ENCODE peak calls at places on chromosomes 11 and 22, in five cellular contexts. L, C, P, J and V are unnamed samples.

GRCh38 chr22:47168900-47169800 is 406.7 kb downstream of the TBC1D22A start:
- DNase-seq in L (peak; percentile 48), C (peak; percentile 11), P (peak; percentile 7), J (peak; percentile 9), V (no peak)

GRCh38 chr11:47908198-47908597 is 60.0 kb upstream of the NUP160 start:
- DNase-seq in L (no peak), C (no peak), P (no peak), J (no peak), V (no peak)

GRCh38 chr22:41256254-41256897 is 15.6 kb upstream of the CHADL start:
- DNase-seq in L (no peak), C (peak; percentile 59), P (peak; percentile 40), J (no peak), V (no peak)

GRCh38 chr11:118311518-118311917 is 7.0 kb downstream of the CD3E start:
- DNase-seq in L (no peak), C (no peak), P (no peak), J (no peak), V (peak; percentile 50)

GRCh38 chr11:24093410-24093809 is 403.4 kb upstream of the LUZP2 start:
- DNase-seq in L (no peak), C (no peak), P (no peak), J (no peak), V (no peak)

GRCh38 chr22:30650508-30651116 is 15.0 kb downstream of the SLC35E4 start:
- DNase-seq in L (no peak), C (no peak), P (no peak), J (no peak), V (no peak)

GRCh38 chr11:111379500-111380136 is 543 bp upstream of the POU2AF1 start:
- DNase-seq in L (no peak), C (no peak), P (no peak), J (no peak), V (peak; percentile 94)

GRCh38 chr11:80727315-80727714 is 1286.5 kb upstream of the TENM4 start:
- DNase-seq in L (no peak), C (no peak), P (no peak), J (no peak), V (no peak)

GRCh38 chr11:116467809-116468208 is 305.0 kb downstream of the BUD13 start:
- DNase-seq in L (no peak), C (no peak), P (no peak), J (no peak), V (no peak)

GRCh38 chr11:126280595-126280994 is 2.3 kb upstream of the TIRAP start:
- DNase-seq in L (no peak), C (no peak), P (no peak), J (no peak), V (peak; percentile 44)

GRCh38 chr22:41561788-41562187 is 978 bp downstream of the CSDC2 start:
- DNase-seq in L (peak; percentile 88), C (no peak), P (peak; percentile 67), J (no peak), V (no peak)

GRCh38 chr22:24725736-24726135 is 48.8 kb downstream of the PIWIL3 start:
- DNase-seq in L (no peak), C (no peak), P (no peak), J (no peak), V (no peak)

GRCh38 chr11:12111482-12112149 is 1.2 kb downstream of the MICAL2 start:
- DNase-seq in L (no peak), C (no peak), P (no peak), J (no peak), V (no peak)

GRCh38 chr22:40547729-40548143 is 88.8 kb downstream of the MRTFA start:
- DNase-seq in L (no peak), C (no peak), P (no peak), J (no peak), V (no peak)

GRCh38 chr11:90171359-90171758 is 36.9 kb downstream of the NAALAD2 start:
- DNase-seq in L (no peak), C (no peak), P (no peak), J (no peak), V (no peak)

GRCh38 chr11:9672288-9672916 is 8.5 kb downstream of the SWAP70 start:
- DNase-seq in L (no peak), C (no peak), P (no peak), J (no peak), V (no peak)

GRCh38 chr11:9675691-9676090 is 11.8 kb downstream of the SWAP70 start:
- DNase-seq in L (no peak), C (no peak), P (no peak), J (no peak), V (peak; percentile 55)

GRCh38 chr11:9669954-9670353 is 6.1 kb downstream of the SWAP70 start:
- DNase-seq in L (no peak), C (no peak), P (no peak), J (no peak), V (no peak)

GRCh38 chr11:9677951-9678350 is 14.1 kb downstream of the SWAP70 start:
- DNase-seq in L (no peak), C (no peak), P (no peak), J (no peak), V (no peak)

DNA sequence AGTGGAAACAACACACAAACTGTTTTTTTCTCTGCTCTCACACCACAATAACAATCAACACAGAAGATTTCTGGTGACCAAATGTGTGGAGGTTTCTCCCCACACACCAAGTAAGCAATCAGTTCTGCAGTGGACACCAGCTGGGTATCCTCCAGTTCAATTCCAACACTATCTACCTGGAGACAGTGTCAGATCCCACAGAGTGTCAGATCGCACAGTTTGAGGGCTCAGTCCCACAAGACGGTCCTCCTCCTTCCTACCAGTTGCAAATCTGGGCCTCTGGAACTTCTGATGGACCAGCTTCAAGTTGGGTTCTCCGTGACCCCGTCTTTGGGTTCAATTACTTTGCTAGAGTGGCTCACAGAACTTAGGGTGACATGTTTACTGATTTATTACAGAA is 9.0 kb downstream of the SWAP70 start:
- DNase-seq in L (no peak), C (no peak), P (no peak), J (no peak), V (no peak)
- H3K27ac ChIP-seq in L (no peak overlapping the region), C (no peak overlapping the region), P (no peak overlapping the region), J (no peak overlapping the region), V (peak overlapping the region; percentile 72)

GRCh38 chr11:58493676-58494075 is 14.2 kb downstream of the OR5B21 start:
- DNase-seq in L (no peak), C (no peak), P (no peak), J (no peak), V (no peak)
- H3K27ac ChIP-seq in L (no peak overlapping the region), C (no peak overlapping the region), P (no peak overlapping the region), J (no peak overlapping the region), V (no peak overlapping the region)

GRCh38 chr22:45526263-45526662 is 23.6 kb downstream of the FBLN1 start:
- DNase-seq in L (no peak), C (no peak), P (no peak), J (no peak), V (no peak)
- H3K27ac ChIP-seq in L (no peak overlapping the region), C (no peak overlapping the region), P (peak overlapping the region; percentile 74), J (peak overlapping the region; percentile 67), V (no peak overlapping the region)

GRCh38 chr22:42932197-42932519 is 75.1 kb upstream of the ARFGAP3 start:
- DNase-seq in L (no peak), C (no peak), P (no peak), J (no peak), V (no peak)

GRCh38 chr22:42932857-42933782 is 76.0 kb upstream of the ARFGAP3 start:
- DNase-seq in L (peak; percentile 21), C (no peak), P (no peak), J (no peak), V (peak; percentile 73)

GRCh38 chr22:42930810-42931420 is 73.8 kb upstream of the ARFGAP3 start:
- DNase-seq in L (no peak), C (no peak), P (peak; percentile 55), J (no peak), V (peak; percentile 15)

GRCh38 chr22:42929838-42930155 is 72.7 kb upstream of the ARFGAP3 start:
- DNase-seq in L (peak; percentile 3), C (no peak), P (no peak), J (no peak), V (no peak)

GRCh38 chr22:42931421-42932196 is 74.5 kb upstream of the ARFGAP3 start:
- DNase-seq in L (no peak), C (no peak), P (no peak), J (no peak), V (peak; percentile 65)
- H3K27ac ChIP-seq in L (peak overlapping the region; percentile 77), C (peak overlapping the region; percentile 29), P (peak overlapping the region; percentile 86), J (peak overlapping the region; percentile 85), V (peak overlapping the region; percentile 49)

GRCh38 chr11:16758382-16759024 is 20.1 kb downstream of the C11orf58 start:
- DNase-seq in L (no peak), C (no peak), P (no peak), J (no peak), V (no peak)
- H3K27ac ChIP-seq in L (no peak overlapping the region), C (no peak overlapping the region), P (no peak overlapping the region), J (no peak overlapping the region), V (no peak overlapping the region)

DNA sequence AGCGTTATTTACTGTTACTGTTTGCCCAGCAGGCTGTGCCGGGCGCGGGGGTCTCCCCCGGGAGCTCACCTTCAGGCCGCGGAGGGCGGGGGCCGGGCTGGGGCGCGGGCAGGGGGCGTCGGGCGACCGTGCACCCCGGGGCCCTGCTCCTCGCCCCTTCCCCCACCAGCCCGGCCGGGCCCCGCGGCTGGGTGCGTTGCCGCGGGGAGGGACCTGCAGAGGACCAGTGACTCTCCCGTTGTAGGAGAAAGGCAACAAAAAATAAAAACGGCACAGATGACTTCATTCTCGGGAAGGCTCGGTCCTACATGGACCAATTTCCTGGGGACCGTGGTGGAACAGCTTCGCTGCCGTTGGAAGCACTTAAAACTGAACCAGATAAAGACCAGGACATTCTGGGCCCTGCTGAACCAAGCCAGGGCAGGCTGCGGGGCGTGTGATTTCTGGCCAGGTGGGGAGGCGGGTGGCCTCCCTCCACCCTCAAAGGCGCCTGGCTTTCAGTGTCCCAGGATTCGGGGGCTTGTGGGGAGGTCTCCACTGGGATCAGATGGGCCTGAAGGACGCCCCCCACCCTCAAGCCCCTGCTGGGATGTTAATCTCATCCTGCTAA is 57.3 kb downstream of the IGLL1 start:
- DNase-seq in L (peak; percentile 58), C (no peak), P (no peak), J (no peak), V (no peak)
- H3K27ac ChIP-seq in L (no peak overlapping the region), C (peak overlapping the region; percentile 99), P (peak overlapping the region; percentile 90), J (peak overlapping the region; percentile 93), V (no peak overlapping the region)

DNA sequence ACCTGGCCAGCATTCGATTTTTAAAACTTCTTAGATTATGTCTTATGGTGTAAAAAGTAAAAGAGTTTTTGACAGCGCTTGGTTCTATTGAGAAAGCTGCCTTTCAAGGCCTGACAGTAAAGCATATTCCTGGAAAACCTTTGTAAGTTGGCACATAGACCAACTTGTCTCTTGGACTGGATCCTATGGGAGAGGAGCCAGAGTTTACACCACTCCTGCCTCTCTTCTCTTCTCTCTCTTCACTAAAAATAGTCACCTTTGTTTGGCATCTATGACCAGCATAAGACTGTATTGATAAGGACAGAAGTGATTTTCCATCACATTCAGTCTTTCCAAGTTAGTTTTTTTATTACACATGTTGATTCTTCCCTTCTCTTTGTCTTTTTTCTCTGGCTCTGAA is 33.7 kb downstream of the CSRP3 start:
- DNase-seq in L (no peak), C (no peak), P (peak; percentile 56), J (no peak), V (no peak)
- H3K27ac ChIP-seq in L (no peak overlapping the region), C (no peak overlapping the region), P (no peak overlapping the region), J (no peak overlapping the region), V (no peak overlapping the region)

DNA sequence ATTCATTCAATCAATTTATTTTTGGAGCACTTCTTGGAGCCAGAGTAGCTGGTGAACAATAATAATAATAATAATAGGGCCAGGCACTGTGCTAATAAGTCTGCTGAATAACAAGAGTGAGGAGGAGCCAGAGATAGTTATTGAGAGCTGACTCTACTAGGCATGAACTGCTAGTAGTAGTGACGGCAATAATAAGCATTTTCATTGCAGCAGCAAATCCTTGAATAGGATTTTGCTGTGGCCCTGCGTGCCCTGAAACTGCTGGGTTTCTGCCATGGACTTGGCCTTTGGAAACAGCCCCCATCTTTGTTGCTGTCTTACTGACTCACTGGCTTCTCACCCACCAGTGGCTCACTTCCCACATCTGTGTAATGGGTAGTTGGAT is 545.9 kb downstream of the MIAT start:
- DNase-seq in L (no peak), C (no peak), P (no peak), J (no peak), V (no peak)
- H3K27ac ChIP-seq in L (no peak overlapping the region), C (peak overlapping the region; percentile 95), P (no peak overlapping the region), J (peak overlapping the region; percentile 40), V (no peak overlapping the region)